ENCODE peak calls at places on chromosome 1, in four cellular contexts. One of them, this sample, is unnamed.

GRCh38 chr1:6105218-6105679 is 59.6 kb downstream of the KCNAB2 start:
- DNase-seq in left ventricle myocardium inferior: no peak
- DNase-seq in A673: no peak
- DNase-seq in suprapubic skin: no peak
- DNase-seq in this sample: no peak

GRCh38 chr1:98914547-98914946 is 90.1 kb downstream of the PLPPR5 start:
- DNase-seq in A673: no peak
- DNase-seq in left ventricle myocardium inferior: no peak
- DNase-seq in suprapubic skin: no peak
- DNase-seq in this sample: no peak

GRCh38 chr1:234176000-234176399 is 197.3 kb upstream of the COA6 start:
- DNase-seq in left ventricle myocardium inferior: no peak
- DNase-seq in suprapubic skin: no peak
- DNase-seq in A673: no peak
- DNase-seq in this sample: no peak

GRCh38 chr1:151472852-151473731 is 13.8 kb upstream of the POGZ start:
- DNase-seq in A673: peak
- DNase-seq in left ventricle myocardium inferior: peak
- DNase-seq in suprapubic skin: no peak
- DNase-seq in this sample: peak

GRCh38 chr1:153985984-153986761 is at the start of gene RAB13:
- DNase-seq in suprapubic skin: peak
- DNase-seq in A673: peak
- DNase-seq in left ventricle myocardium inferior: peak
- DNase-seq in this sample: peak

GRCh38 chr1:173467426-173467825 is 9.7 kb upstream of the PRDX6 start:
- DNase-seq in suprapubic skin: no peak
- DNase-seq in A673: no peak
- DNase-seq in left ventricle myocardium inferior: no peak
- DNase-seq in this sample: peak

GRCh38 chr1:227542153-227543120 is 20.9 kb upstream of the ZNF678 start:
- DNase-seq in left ventricle myocardium inferior: peak
- DNase-seq in A673: peak
- DNase-seq in suprapubic skin: peak
- DNase-seq in this sample: peak

GRCh38 chr1:77655431-77655974 is 27.0 kb downstream of the ZZZ3 start:
- DNase-seq in A673: no peak
- DNase-seq in left ventricle myocardium inferior: no peak
- DNase-seq in suprapubic skin: no peak
- DNase-seq in this sample: no peak

GRCh38 chr1:85992756-85993155 is 163.8 kb downstream of the COL24A1 start:
- DNase-seq in A673: peak
- DNase-seq in left ventricle myocardium inferior: no peak
- DNase-seq in suprapubic skin: no peak
- DNase-seq in this sample: peak

GRCh38 chr1:203478986-203479385 is 3.4 kb downstream of the PRELP start:
- DNase-seq in A673: no peak
- DNase-seq in left ventricle myocardium inferior: no peak
- DNase-seq in suprapubic skin: no peak
- DNase-seq in this sample: no peak

GRCh38 chr1:203480525-203481084 is 5.0 kb downstream of the PRELP start:
- DNase-seq in A673: no peak
- DNase-seq in left ventricle myocardium inferior: peak
- DNase-seq in suprapubic skin: no peak
- DNase-seq in this sample: peak

GRCh38 chr1:203478231-203478630 is 2.6 kb downstream of the PRELP start:
- DNase-seq in suprapubic skin: no peak
- DNase-seq in A673: no peak
- DNase-seq in left ventricle myocardium inferior: no peak
- DNase-seq in this sample: no peak

GRCh38 chr1:203480084-203480483 is 4.5 kb downstream of the PRELP start:
- DNase-seq in left ventricle myocardium inferior: no peak
- DNase-seq in suprapubic skin: no peak
- DNase-seq in A673: no peak
- DNase-seq in this sample: no peak

DNA sequence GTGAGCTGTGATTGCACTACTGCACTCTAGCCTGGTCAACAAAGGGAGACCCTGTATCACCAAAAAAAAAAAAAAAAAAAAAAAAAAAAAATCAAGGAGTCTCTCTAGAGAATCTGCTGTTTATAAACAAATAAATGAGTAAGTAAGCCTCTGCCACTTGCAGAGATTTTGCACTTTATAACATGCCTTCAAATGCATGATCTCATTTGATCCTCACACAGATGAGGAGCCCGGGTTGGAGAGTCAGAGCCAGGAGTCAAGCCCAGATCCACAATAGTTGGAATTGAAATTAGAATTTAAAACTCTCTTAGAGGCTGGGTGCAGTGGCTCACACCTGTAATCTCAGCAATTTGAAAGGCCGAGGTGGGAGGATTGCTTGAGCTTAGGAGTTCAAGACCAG is 4.0 kb downstream of the PRELP start:
- DNase-seq in suprapubic skin: no peak
- DNase-seq in left ventricle myocardium inferior: no peak
- DNase-seq in A673: no peak
- DNase-seq in this sample: no peak
- H3K4me3 ChIP-seq in suprapubic skin: peak
- H3K4me3 ChIP-seq in left ventricle myocardium inferior: peak
- H3K4me3 ChIP-seq in A673: no peak
- H3K4me3 ChIP-seq in this sample: no peak

DNA sequence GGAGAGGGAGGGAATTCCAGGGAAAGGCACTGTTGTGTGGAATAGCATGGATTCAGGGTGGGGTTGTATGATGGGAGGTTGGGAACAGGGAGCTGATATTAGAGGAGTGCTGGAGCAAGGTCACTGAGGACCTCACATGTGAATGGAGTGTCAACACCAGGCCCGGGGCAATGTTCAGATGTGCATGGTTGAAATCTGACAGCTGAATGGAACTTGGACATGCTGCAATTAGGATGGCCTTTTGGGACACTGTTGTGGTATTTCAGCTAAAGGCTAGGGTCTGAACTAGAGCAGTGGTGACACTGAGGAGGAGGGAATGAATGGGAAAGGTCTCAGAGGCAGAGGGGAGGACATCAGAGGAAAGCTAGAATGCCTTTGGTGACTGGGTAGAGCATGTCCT is 25.0 kb downstream of the ZSCAN20 start:
- DNase-seq in suprapubic skin: no peak
- DNase-seq in left ventricle myocardium inferior: no peak
- DNase-seq in A673: no peak
- DNase-seq in this sample: no peak
- TF ChIP-seq CTCF in suprapubic skin: no peak
- TF ChIP-seq CTCF in left ventricle myocardium inferior: no peak
- TF ChIP-seq CTCF in A673: no peak
- TF ChIP-seq CTCF in this sample: no peak

GRCh38 chr1:208084220-208084619 is 160.0 kb downstream of the PLXNA2 start:
- DNase-seq in suprapubic skin: no peak
- DNase-seq in left ventricle myocardium inferior: no peak
- DNase-seq in A673: no peak
- DNase-seq in this sample: no peak

GRCh38 chr1:208088319-208088718 is 155.9 kb downstream of the PLXNA2 start:
- DNase-seq in A673: peak
- DNase-seq in left ventricle myocardium inferior: no peak
- DNase-seq in suprapubic skin: no peak
- DNase-seq in this sample: no peak

GRCh38 chr1:208085655-208086054 is 158.5 kb downstream of the PLXNA2 start:
- DNase-seq in suprapubic skin: no peak
- DNase-seq in left ventricle myocardium inferior: no peak
- DNase-seq in A673: no peak
- DNase-seq in this sample: no peak

GRCh38 chr1:208084764-208085163 is 159.4 kb downstream of the PLXNA2 start:
- DNase-seq in suprapubic skin: no peak
- DNase-seq in left ventricle myocardium inferior: no peak
- DNase-seq in A673: no peak
- DNase-seq in this sample: no peak

DNA sequence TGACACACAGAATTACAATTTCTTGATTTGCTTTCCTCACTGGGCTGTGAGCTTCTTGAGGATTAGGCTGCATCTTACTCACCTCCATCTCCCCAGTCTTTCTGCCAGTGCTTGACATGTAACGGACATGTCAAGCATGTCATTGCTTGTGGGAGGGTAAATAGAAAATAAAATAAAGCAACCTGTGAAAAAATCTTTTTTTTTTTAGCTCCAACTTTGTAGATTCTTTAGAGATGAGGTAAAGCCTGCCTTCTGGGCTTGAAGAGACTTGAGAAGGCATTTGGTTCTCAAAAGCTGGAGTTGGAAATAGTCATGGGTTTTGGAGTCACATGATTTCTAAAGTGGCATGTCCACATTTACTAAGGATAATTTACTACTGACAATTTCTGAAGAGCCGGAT is 158.1 kb downstream of the PLXNA2 start:
- DNase-seq in A673: no peak
- DNase-seq in left ventricle myocardium inferior: no peak
- DNase-seq in suprapubic skin: no peak
- DNase-seq in this sample: no peak
- H3K27ac ChIP-seq in A673: no peak
- H3K27ac ChIP-seq in left ventricle myocardium inferior: peak
- H3K27ac ChIP-seq in suprapubic skin: peak
- H3K27ac ChIP-seq in this sample: peak

GRCh38 chr1:18630511-18631495 is at the start of gene PAX7:
- DNase-seq in A673: peak
- DNase-seq in suprapubic skin: no peak
- DNase-seq in left ventricle myocardium inferior: no peak
- DNase-seq in this sample: no peak
- H3K4me3 ChIP-seq in A673: peak
- H3K4me3 ChIP-seq in suprapubic skin: no peak
- H3K4me3 ChIP-seq in left ventricle myocardium inferior: peak
- H3K4me3 ChIP-seq in this sample: no peak